ENCODE peak calls at places on chromosomes 11 and 22, in six cellular contexts. X is K562, H is H1, W is GM12891, J is GM12878, R is HepG2. I is an unnamed sample.

GRCh38 chr22:22085702-22086500 is 103.3 kb upstream of the TOP3B start:
- DNase-seq in X (no peak), J (no peak), H (no peak), R (no peak), W (no peak), I (no peak)

GRCh38 chr11:14539867-14540475 is 19.8 kb upstream of the PSMA1 start:
- DNase-seq in W (no peak), R (no peak), J (no peak), H (no peak), X (no peak), I (no peak)

GRCh38 chr11:12523180-12523924 is 146.0 kb downstream of the PARVA start:
- DNase-seq in W (no peak), J (no peak), R (no peak), H (no peak), X (no peak), I (no peak)

GRCh38 chr11:75001686-75002085 is 13.0 kb downstream of the NEU3 start:
- DNase-seq in J (no peak), W (no peak), R (no peak), X (no peak), H (no peak), I (no peak)

GRCh38 chr11:43145653-43146052 is 166.1 kb upstream of the API5 start:
- DNase-seq in J (peak), W (no peak), R (no peak), H (no peak), X (no peak), I (no peak)

GRCh38 chr22:19707347-19708322 is 6.7 kb upstream of the SEPTIN5 start:
- DNase-seq in X (no peak), W (peak), R (no peak), H (no peak), J (no peak), I (peak)

GRCh38 chr22:29385748-29386147 is 2.6 kb downstream of the AP1B1 start:
- DNase-seq in W (no peak), H (no peak), X (no peak), R (no peak), J (peak), I (peak)

GRCh38 chr11:113296447-113297205 is 17.8 kb upstream of the TTC12 start:
- DNase-seq in R (no peak), H (no peak), W (no peak), X (no peak), J (no peak), I (no peak)

GRCh38 chr11:69634590-69634989 is 6.4 kb upstream of the CCND1 start:
- DNase-seq in J (no peak), R (no peak), X (no peak), H (no peak), W (no peak), I (no peak)

GRCh38 chr11:122099345-122100045 is 16.5 kb downstream of the BLID start:
- DNase-seq in H (no peak), X (no peak), W (no peak), R (no peak), J (no peak), I (no peak)

GRCh38 chr11:12397953-12398352 is 20.6 kb downstream of the PARVA start:
- DNase-seq in X (no peak), J (no peak), W (no peak), R (no peak), H (no peak), I (no peak)

GRCh38 chr11:70306586-70307033 is 36.1 kb downstream of the PPFIA1 start:
- DNase-seq in H (no peak), X (peak), W (no peak), R (no peak), J (no peak), I (no peak)

GRCh38 chr11:70667767-70668166 is 269.4 kb downstream of the CTTN start:
- DNase-seq in H (no peak), J (no peak), X (no peak), W (no peak), R (peak), I (no peak)

GRCh38 chr11:12565406-12565805 is 108.8 kb upstream of the TEAD1 start:
- DNase-seq in J (no peak), H (no peak), X (no peak), R (no peak), W (no peak), I (no peak)

GRCh38 chr22:22810018-22810427 is 77.6 kb upstream of the IGLL5 start:
- DNase-seq in J (no peak), R (peak), W (no peak), H (no peak), X (peak), I (no peak)

GRCh38 chr11:61119055-61119454 is 16.8 kb downstream of the CD5 start:
- DNase-seq in H (no peak), J (no peak), W (no peak), X (no peak), R (no peak), I (no peak)

GRCh38 chr11:39327302-39327701 is 2132.2 kb downstream of the LRRC4C start:
- DNase-seq in X (no peak), R (no peak), W (no peak), H (no peak), J (no peak), I (no peak)

GRCh38 chr11:134033696-134034491 is 35.0 kb upstream of the JAM3 start:
- DNase-seq in X (peak), W (peak), R (peak), J (no peak), H (peak), I (peak)

GRCh38 chr22:42080287-42080686 is 787 bp downstream of the SMDT1 start:
- DNase-seq in R (no peak), W (no peak), J (no peak), X (no peak), H (no peak), I (no peak)

GRCh38 chr11:64298966-64299846 is 952 bp upstream of the CATSPERZ start:
- DNase-seq in X (no peak), R (no peak), J (no peak), H (no peak), W (no peak), I (no peak)

GRCh38 chr11:79026803-79027445 is 413.9 kb downstream of the TENM4 start:
- DNase-seq in W (peak), X (no peak), J (no peak), R (no peak), H (no peak), I (no peak)

GRCh38 chr11:95451261-95451660 is 220.3 kb upstream of the SESN3 start:
- DNase-seq in W (no peak), J (no peak), H (no peak), X (no peak), R (no peak), I (no peak)

GRCh38 chr11:57641426-57641825 is 8.3 kb downstream of the YPEL4 start:
- DNase-seq in R (peak), J (no peak), X (peak), H (no peak), W (no peak), I (no peak)

GRCh38 chr11:70538641-70539359 is 140.5 kb downstream of the CTTN start:
- DNase-seq in W (no peak), R (no peak), J (no peak), X (no peak), H (no peak), I (no peak)

GRCh38 chr11:702731-703461 is 3.1 kb upstream of the EPS8L2 start:
- DNase-seq in W (no peak), H (no peak), J (no peak), R (no peak), X (no peak), I (no peak)

GRCh38 chr11:7900686-7901085 is 30.4 kb downstream of the OR10A6 start:
- DNase-seq in H (no peak), R (no peak), W (no peak), X (no peak), J (no peak), I (no peak)

GRCh38 chr11:7903940-7904339 is 27.1 kb downstream of the OR10A6 start:
- DNase-seq in H (no peak), J (no peak), X (no peak), W (no peak), R (no peak), I (no peak)

GRCh38 chr11:7899418-7899817 is 31.6 kb downstream of the OR10A6 start:
- DNase-seq in X (no peak), W (no peak), J (no peak), H (no peak), R (no peak), I (no peak)

GRCh38 chr11:7898666-7899283 is 32.3 kb downstream of the OR10A6 start:
- DNase-seq in W (no peak), H (no peak), X (no peak), R (no peak), J (no peak), I (no peak)

DNA sequence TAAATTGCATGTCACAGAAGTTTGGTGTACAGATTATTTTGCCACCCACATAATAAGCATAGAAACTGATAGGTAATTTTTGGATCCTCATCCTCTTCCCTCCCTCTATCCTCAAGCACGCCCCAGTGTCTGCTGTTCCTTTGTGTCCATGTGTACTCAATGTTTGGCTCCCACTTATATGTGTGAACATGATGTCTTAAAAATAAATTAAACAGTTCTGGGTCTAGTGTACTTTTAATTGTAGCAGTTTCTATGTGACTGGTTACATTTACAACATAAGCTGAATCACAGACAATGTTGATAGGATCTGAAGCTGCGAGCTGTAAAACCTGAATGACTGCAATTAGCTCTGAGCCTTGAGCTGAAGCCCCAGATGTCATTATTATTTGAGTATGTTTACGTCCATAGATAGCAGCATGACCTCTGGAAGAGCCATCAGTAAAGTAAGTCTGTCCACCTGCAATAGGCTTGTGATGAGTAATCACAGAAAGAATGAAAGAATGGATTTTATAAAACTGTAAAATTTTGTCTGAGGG is 29.7 kb downstream of the OR10A6 start:
- DNase-seq in X (no peak), R (no peak), J (no peak), H (no peak), W (no peak), I (no peak)
- TF ChIP-seq POLR2A in X (no peak), R (no peak), J (no peak), H (no peak), W (no peak), I (no peak)

GRCh38 chr11:118916842-118917388 is 8.8 kb downstream of the BCL9L start:
- DNase-seq in W (no peak), J (no peak), H (no peak), X (no peak), R (peak), I (no peak)
- TF ChIP-seq TAF1 in W (no peak), J (no peak), H (no peak), X (no peak), R (no peak), I (no peak)

GRCh38 chr11:18408558-18409242 is 3.4 kb upstream of the LDHC start:
- DNase-seq in W (no peak), X (no peak), J (no peak), H (no peak), R (no peak), I (no peak)
- TF ChIP-seq POLR2AphosphoS5 in W (peak), X (peak), J (no peak), H (no peak), R (peak), I (peak)

GRCh38 chr11:67345247-67345948 is 7.9 kb downstream of the POLD4 start:
- DNase-seq in H (no peak), J (peak), X (no peak), R (no peak), W (no peak), I (no peak)
- TF ChIP-seq POLR2A in H (no peak), J (no peak), X (no peak), R (no peak), W (no peak), I (no peak)

DNA sequence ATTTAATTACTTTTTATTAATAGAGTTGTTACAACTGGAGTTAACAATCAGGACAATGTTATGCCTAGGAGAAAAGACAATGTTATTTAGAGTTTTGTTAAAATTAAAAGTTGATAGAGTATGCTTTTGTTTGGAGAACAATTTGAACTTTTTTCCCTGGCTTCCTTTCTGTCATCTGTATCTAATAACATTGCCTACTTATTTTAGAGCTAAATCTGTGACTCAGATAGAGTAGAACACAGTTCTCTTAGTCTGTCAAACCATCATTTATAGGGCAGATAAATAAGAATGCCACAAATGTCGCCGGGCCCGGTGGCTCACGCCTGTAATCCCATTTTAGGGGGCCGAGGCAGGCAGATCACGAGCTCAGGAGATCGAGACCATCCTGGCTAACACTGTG is 28.9 kb upstream of the YAP1 start:
- DNase-seq in J (no peak), W (no peak), X (no peak), R (no peak), H (no peak), I (no peak)
- TF ChIP-seq TAF1 in J (no peak), W (no peak), X (no peak), R (no peak), H (no peak), I (no peak)

GRCh38 chr11:46383974-46384701 is 2.7 kb downstream of the MDK start:
- DNase-seq in W (no peak), R (no peak), J (no peak), H (no peak), X (peak), I (no peak)
- TF ChIP-seq POLR2AphosphoS5 in W (no peak), R (no peak), J (no peak), H (peak), X (peak), I (no peak)

GRCh38 chr11:9825895-9826294 is 162.0 kb downstream of the SWAP70 start:
- DNase-seq in W (no peak), J (no peak), H (no peak), R (peak), X (no peak), I (no peak)

GRCh38 chr11:9826390-9826789 is 162.5 kb downstream of the SWAP70 start:
- DNase-seq in R (no peak), J (no peak), H (no peak), X (no peak), W (no peak), I (no peak)

GRCh38 chr11:9827700-9828099 is 163.8 kb downstream of the SWAP70 start:
- DNase-seq in R (no peak), X (no peak), W (no peak), J (no peak), H (no peak), I (no peak)

GRCh38 chr11:9834281-9834680 is 170.4 kb downstream of the SWAP70 start:
- DNase-seq in H (no peak), J (no peak), R (no peak), W (no peak), X (no peak), I (no peak)

DNA sequence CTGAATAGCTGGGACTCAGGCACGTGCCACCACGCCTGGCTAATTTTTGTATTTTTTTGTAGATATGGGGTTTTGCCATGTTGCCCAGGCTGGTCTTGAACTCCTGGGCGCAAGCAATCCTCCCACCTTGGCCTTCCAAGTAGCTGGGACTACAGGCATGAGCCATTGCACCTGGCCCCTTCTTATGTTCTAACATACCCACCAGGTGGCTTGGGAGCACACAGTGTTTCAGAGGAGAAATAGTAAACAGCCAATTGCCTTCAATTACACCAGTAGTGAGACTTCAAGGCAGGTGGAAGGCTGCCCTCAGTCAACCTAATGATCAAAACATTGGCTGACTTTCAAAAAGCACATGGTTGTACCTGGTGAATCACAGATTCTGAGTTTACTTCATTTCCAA is 167.2 kb downstream of the SWAP70 start:
- DNase-seq in H (no peak), X (no peak), R (no peak), W (no peak), J (no peak), I (no peak)
- TF ChIP-seq POLR2A in H (no peak), X (no peak), R (no peak), W (no peak), J (no peak), I (no peak)

DNA sequence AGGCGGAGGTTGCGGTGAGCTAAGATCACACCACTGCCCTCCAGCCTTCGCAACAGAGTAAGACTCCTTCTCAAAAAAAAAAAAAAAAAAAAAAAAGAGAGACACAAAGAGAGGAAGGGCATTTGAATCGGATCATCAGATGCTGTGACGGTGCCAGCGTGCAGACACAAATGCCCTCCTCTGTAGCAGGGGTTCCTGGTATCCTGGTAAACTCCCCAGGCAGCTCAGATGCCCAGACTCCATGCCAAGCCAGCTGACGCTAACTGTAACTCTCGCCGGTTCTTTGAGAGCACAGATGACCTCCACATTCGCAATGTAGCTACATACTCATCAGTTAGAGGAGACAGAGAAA is 153.2 kb downstream of the BRD1 start:
- DNase-seq in J (no peak), W (no peak), H (no peak), X (no peak), R (no peak), I (no peak)
- TF ChIP-seq TAF1 in J (no peak), W (no peak), H (no peak), X (no peak), R (no peak), I (no peak)

GRCh38 chr11:35141034-35141433 is 2.1 kb downstream of the CD44 start:
- DNase-seq in J (no peak), X (no peak), R (no peak), W (no peak), H (no peak), I (no peak)

GRCh38 chr11:35141538-35141937 is 2.6 kb downstream of the CD44 start:
- DNase-seq in H (no peak), W (no peak), J (no peak), R (no peak), X (no peak), I (no peak)

GRCh38 chr11:35138949-35139881 is at the start of gene CD44:
- DNase-seq in R (no peak), W (peak), H (no peak), J (no peak), X (peak), I (peak)

GRCh38 chr11:35138606-35138948 is 394 bp upstream of the CD44 start:
- DNase-seq in W (no peak), X (no peak), R (no peak), H (no peak), J (no peak), I (no peak)

DNA sequence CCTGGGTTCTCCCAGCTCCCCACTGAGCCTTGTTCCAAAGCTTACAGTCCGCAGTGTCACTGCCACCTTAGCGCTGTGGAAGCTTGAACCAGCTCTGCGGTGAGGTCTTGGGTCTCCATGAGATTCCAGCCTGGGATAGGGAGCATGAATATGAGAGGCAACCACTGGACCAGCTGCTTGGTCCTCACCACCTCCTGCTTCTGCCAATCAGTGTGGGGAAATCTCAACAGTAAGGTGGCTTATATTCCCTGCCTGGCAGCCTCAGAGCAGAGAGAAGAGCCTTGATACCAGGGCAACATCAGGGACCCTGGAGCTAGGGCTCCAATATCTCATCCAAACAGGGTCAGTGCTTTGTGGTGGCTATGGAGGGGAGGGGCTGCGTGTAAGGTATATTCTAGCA is 912 bp downstream of the CD44 start:
- DNase-seq in H (no peak), R (no peak), W (no peak), J (no peak), X (no peak), I (no peak)
- TF ChIP-seq POLR2AphosphoS5 in H (no peak), R (no peak), W (peak), J (no peak), X (no peak), I (no peak)